ENCODE peak calls at places on chromosomes 2 and 18, in ten cellular contexts. C is amniotic stem cell; T is NCI-H1105; E is mesothelial cell of epicardium; L is ureter; B is EL; D is neuronal stem cell; I is activated effector memory CD4-positive, alpha-beta T cell treated with anti-CD3 and anti-CD28 coated beads, Interleukin-2, amount 50 U/mL, for 16 hours; W is ELR; S is hippocampal formation. G is an unnamed sample.

GRCh38 chr2:98637401-98638144 is 29.2 kb downstream of the UNC50 start:
- DNase-seq in I (peak), B (no peak), W (no peak), T (no peak), C (no peak), E (no peak), S (no peak), D (no peak), L (no peak), G (no peak)

GRCh38 chr2:26429779-26430654 is 28.3 kb downstream of the DRC1 start:
- DNase-seq in W (no peak), D (no peak), E (no peak), L (no peak), T (peak), I (no peak), C (no peak), S (no peak), B (no peak), G (no peak)

GRCh38 chr2:205678743-205679142 is 3.6 kb upstream of the NRP2 start:
- DNase-seq in S (no peak), E (no peak), C (no peak), W (no peak), D (no peak), T (no peak), L (no peak), I (no peak), B (no peak), G (no peak)

GRCh38 chr2:106638043-106638442 is 150.9 kb downstream of the CD8B2 start:
- DNase-seq in I (no peak), D (no peak), E (no peak), T (peak), W (peak), B (peak), L (no peak), C (no peak), S (peak), G (no peak)

GRCh38 chr2:46535360-46535759 is 56.0 kb downstream of the TMEM247 start:
- DNase-seq in T (no peak), W (no peak), L (no peak), S (no peak), C (no peak), B (no peak), E (no peak), D (no peak), I (peak), G (no peak)

GRCh38 chr2:54206596-54206995 is 49.4 kb downstream of the TSPYL6 start:
- DNase-seq in W (peak), S (peak), T (peak), B (peak), D (no peak), L (no peak), I (no peak), E (no peak), C (no peak), G (no peak)

GRCh38 chr2:233349005-233349998 is 5.0 kb upstream of the DGKD start:
- DNase-seq in S (peak), I (no peak), D (no peak), L (no peak), E (no peak), T (peak), C (no peak), B (no peak), W (no peak), G (no peak)

GRCh38 chr2:64467463-64467843 is 13.5 kb downstream of the LGALSL start:
- DNase-seq in E (no peak), D (no peak), B (no peak), L (no peak), C (no peak), T (no peak), W (no peak), I (no peak), S (peak), G (no peak)

GRCh38 chr2:176383836-176384442 is 114.7 kb downstream of the MTX2 start:
- DNase-seq in W (no peak), D (no peak), I (no peak), C (no peak), L (no peak), S (no peak), T (no peak), E (no peak), B (no peak), G (no peak)

GRCh38 chr18:961644-962355 is 57.1 kb downstream of the ADCYAP1 start:
- DNase-seq in T (no peak), D (peak), C (no peak), W (peak), S (peak), L (no peak), B (peak), E (no peak), I (peak), G (no peak)

GRCh38 chr18:79508565-79509535 is 113.1 kb downstream of the NFATC1 start:
- DNase-seq in C (no peak), D (no peak), E (peak), I (peak), B (no peak), T (no peak), W (no peak), S (no peak), L (peak), G (no peak)

GRCh38 chr2:102664439-102665042 is 45.2 kb downstream of the SLC9A2 start:
- DNase-seq in B (no peak), S (no peak), E (no peak), T (no peak), C (no peak), I (peak), L (peak), W (peak), D (no peak), G (no peak)

GRCh38 chr2:43136862-43137261 is 89.5 kb downstream of the ZFP36L2 start:
- DNase-seq in B (no peak), C (no peak), D (no peak), L (no peak), S (no peak), T (no peak), I (peak), W (no peak), E (no peak), G (no peak)

GRCh38 chr2:140891614-140892212 is 1239.1 kb downstream of the LRP1B start:
- DNase-seq in C (no peak), L (no peak), W (no peak), B (no peak), I (no peak), E (no peak), T (no peak), S (no peak), D (no peak), G (no peak)

GRCh38 chr2:230873670-230874401 is 9.1 kb downstream of the ITM2C start:
- DNase-seq in S (no peak), T (no peak), I (peak), D (no peak), C (no peak), L (peak), W (no peak), E (no peak), B (no peak), G (no peak)

GRCh38 chr2:158745067-158745865 is 49.9 kb upstream of the DAPL1 start:
- DNase-seq in I (no peak), E (no peak), B (peak), D (peak), W (peak), C (peak), L (no peak), S (peak), T (peak), G (peak)

GRCh38 chr2:179454443-179455218 is 190.0 kb upstream of the SESTD1 start:
- DNase-seq in C (peak), D (no peak), I (no peak), L (no peak), W (peak), B (peak), S (no peak), E (no peak), T (no peak), G (peak)

GRCh38 chr2:20411361-20411894 is 35.4 kb upstream of the RHOB start:
- DNase-seq in W (peak), B (peak), D (peak), I (peak), C (peak), S (no peak), T (no peak), E (no peak), L (peak), G (no peak)

GRCh38 chr18:55862693-55863485 is 274.9 kb upstream of the TCF4 start:
- DNase-seq in C (no peak), B (peak), W (peak), S (no peak), D (no peak), I (no peak), T (peak), L (no peak), E (no peak), G (no peak)

GRCh38 chr2:47070920-47071824 is 83.9 kb downstream of the STPG4 start:
- DNase-seq in E (no peak), D (no peak), I (no peak), T (no peak), C (no peak), L (peak), B (peak), S (no peak), W (peak), G (no peak)

GRCh38 chr2:33607905-33608304 is 8.8 kb upstream of the FAM98A start:
- DNase-seq in S (no peak), D (no peak), C (no peak), I (no peak), E (no peak), L (no peak), W (no peak), T (no peak), B (no peak), G (no peak)

GRCh38 chr2:122683018-122683417 is 927.6 kb downstream of the TSN start:
- DNase-seq in S (no peak), L (no peak), D (no peak), C (no peak), I (no peak), E (no peak), W (peak), T (no peak), B (no peak), G (no peak)

GRCh38 chr2:160349306-160349705 is 144.3 kb downstream of the RBMS1 start:
- DNase-seq in I (no peak), S (no peak), D (no peak), T (no peak), E (no peak), L (no peak), B (no peak), C (no peak), W (peak), G (no peak)

GRCh38 chr2:174600349-174600748 is 2.7 kb upstream of the WIPF1 start:
- DNase-seq in B (no peak), I (no peak), W (no peak), C (no peak), S (no peak), E (no peak), D (no peak), T (no peak), L (no peak), G (no peak)

GRCh38 chr2:183951636-183952035 is 646.7 kb upstream of the ZNF804A start:
- DNase-seq in T (no peak), I (no peak), S (no peak), B (peak), W (peak), D (no peak), C (no peak), E (no peak), L (no peak), G (no peak)

GRCh38 chr2:66428986-66429612 is 5.8 kb upstream of the MEIS1 start:
- DNase-seq in C (peak), B (peak), W (peak), L (no peak), E (no peak), S (peak), I (no peak), T (peak), D (no peak), G (no peak)

GRCh38 chr2:164981217-164981990 is 26.1 kb upstream of the SLC38A11 start:
- DNase-seq in B (peak), S (no peak), W (peak), L (no peak), T (no peak), E (no peak), C (no peak), I (no peak), D (no peak), G (no peak)

GRCh38 chr2:47214990-47215389 is 59.9 kb upstream of the STPG4 start:
- DNase-seq in S (no peak), B (no peak), W (no peak), D (no peak), C (no peak), L (no peak), T (peak), E (no peak), I (no peak), G (no peak)

GRCh38 chr2:159459279-159459678 is 157.1 kb downstream of the BAZ2B start:
- DNase-seq in L (no peak), I (no peak), S (no peak), W (no peak), E (no peak), B (no peak), C (no peak), D (no peak), T (no peak), G (no peak)

GRCh38 chr2:23380562-23381065 is 4.4 kb upstream of the KLHL29 start:
- DNase-seq in L (no peak), I (peak), S (no peak), T (no peak), W (peak), C (no peak), D (no peak), B (no peak), E (no peak), G (no peak)

GRCh38 chr18:42094875-42095274 is 139.8 kb downstream of the PIK3C3 start:
- DNase-seq in W (no peak), D (no peak), E (no peak), T (no peak), L (no peak), I (no peak), C (no peak), B (no peak), S (no peak), G (no peak)

GRCh38 chr18:10379511-10379910 is 74.9 kb upstream of the APCDD1 start:
- DNase-seq in B (peak), E (no peak), L (no peak), S (no peak), T (no peak), C (no peak), D (no peak), W (peak), I (no peak), G (no peak)

GRCh38 chr2:69013837-69014796 is 1.1 kb downstream of the ANTXR1 start:
- DNase-seq in L (no peak), W (peak), T (no peak), B (peak), D (no peak), C (no peak), I (no peak), S (no peak), E (no peak), G (no peak)

GRCh38 chr18:13796515-13796914 is 27.4 kb upstream of the MC5R start:
- DNase-seq in E (no peak), S (no peak), W (no peak), C (no peak), I (no peak), T (no peak), B (no peak), D (no peak), L (no peak), G (no peak)

GRCh38 chr2:181570833-181571661 is 85.9 kb downstream of the CERKL start:
- DNase-seq in W (peak), C (no peak), D (no peak), B (peak), S (no peak), L (no peak), T (no peak), I (no peak), E (no peak), G (no peak)

G was measured in AG04449.